ENCODE peak calls at places on chromosomes 1 and 21, in ten cellular contexts. G, F, X, B, J, Y, Q, M, Z and N are unnamed samples.

GRCh38 chr1:209619696-209620483 is 32.3 kb downstream of the LAMB3 start:
- DNase-seq in G (no peak), B (no peak), X (no peak), Y (no peak), M (no peak), Q (no peak), F (no peak), Z (no peak), J (no peak), N (no peak)

GRCh38 chr1:7995437-7995836 is 30.7 kb downstream of the ERRFI1 start:
- DNase-seq in Q (no peak), G (no peak), J (no peak), B (no peak), M (no peak), F (no peak), Z (no peak), Y (no peak), X (no peak), N (no peak)

GRCh38 chr1:237041795-237042466 is at the start of gene RYR2:
- DNase-seq in X (no peak), M (peak), Z (no peak), B (no peak), F (no peak), Y (no peak), Q (no peak), J (no peak), G (peak), N (no peak)

GRCh38 chr1:3651939-3652537 is at the start of gene TP73:
- DNase-seq in G (peak), J (no peak), Z (no peak), X (no peak), Q (no peak), F (no peak), M (peak), B (no peak), Y (no peak), N (no peak)

GRCh38 chr21:35027558-35028450 is 21.3 kb downstream of the RUNX1 start:
- DNase-seq in B (no peak), J (no peak), Y (no peak), Q (no peak), G (no peak), X (no peak), Z (no peak), M (no peak), F (no peak), N (no peak)

GRCh38 chr1:229440821-229441537 is 7.1 kb upstream of the ACTA1 start:
- DNase-seq in Y (peak), G (no peak), Z (peak), Q (no peak), M (peak), J (peak), F (peak), X (no peak), B (no peak), N (peak)

GRCh38 chr1:2399890-2400575 is 8.4 kb downstream of the RER1 start:
- DNase-seq in G (no peak), B (no peak), Z (no peak), Q (no peak), X (no peak), Y (no peak), F (no peak), J (no peak), M (no peak), N (no peak)

GRCh38 chr1:10860218-10860617 is 63.8 kb upstream of the CASZ1 start:
- DNase-seq in X (no peak), Y (no peak), B (no peak), M (no peak), Q (no peak), G (no peak), J (no peak), Z (no peak), F (no peak), N (no peak)

GRCh38 chr1:116891396-116892072 is 18.2 kb upstream of the PTGFRN start:
- DNase-seq in X (no peak), J (no peak), M (peak), F (no peak), Y (peak), Q (no peak), B (no peak), G (no peak), Z (no peak), N (no peak)

GRCh38 chr1:44505210-44505993 is 100.3 kb downstream of the RNF220 start:
- DNase-seq in Q (no peak), J (peak), Y (peak), M (no peak), Z (no peak), F (peak), G (peak), B (no peak), X (no peak), N (peak)

GRCh38 chr1:30533141-30533540 is 190.2 kb downstream of the MATN1 start:
- DNase-seq in J (no peak), G (no peak), B (no peak), Q (no peak), Y (no peak), M (peak), F (no peak), X (no peak), Z (no peak), N (no peak)
- TF ChIP-seq CTCF in J (no peak), G (no peak), B (no peak), Q (no peak), Y (no peak), M (peak), F (no peak), X (no peak), Z (no peak), N (no peak)

GRCh38 chr1:232627171-232627570 is 2.8 kb downstream of the SIPA1L2 start:
- DNase-seq in Y (no peak), F (no peak), G (no peak), X (no peak), J (no peak), M (no peak), B (no peak), Z (no peak), Q (no peak), N (no peak)
- H3K4me3 ChIP-seq in Y (no peak), F (no peak), G (peak), X (no peak), J (no peak), M (peak), B (no peak), Z (no peak), Q (peak), N (no peak)

GRCh38 chr1:119108993-119109392 is 31.5 kb downstream of the WARS2 start:
- DNase-seq in X (no peak), F (no peak), B (no peak), G (no peak), M (no peak), Y (peak), J (no peak), Z (no peak), Q (no peak), N (no peak)

GRCh38 chr1:119115301-119115700 is 25.2 kb downstream of the WARS2 start:
- DNase-seq in Q (no peak), M (no peak), F (no peak), X (no peak), Y (no peak), J (no peak), Z (no peak), G (peak), B (no peak), N (no peak)

GRCh38 chr1:119116725-119117124 is 23.7 kb downstream of the WARS2 start:
- DNase-seq in B (no peak), F (no peak), Y (peak), M (peak), Z (no peak), G (no peak), J (no peak), Q (no peak), X (no peak), N (peak)

GRCh38 chr1:119112791-119113190 is 27.7 kb downstream of the WARS2 start:
- DNase-seq in Y (peak), F (no peak), B (no peak), X (no peak), G (no peak), Q (no peak), J (no peak), Z (no peak), M (no peak), N (no peak)

DNA sequence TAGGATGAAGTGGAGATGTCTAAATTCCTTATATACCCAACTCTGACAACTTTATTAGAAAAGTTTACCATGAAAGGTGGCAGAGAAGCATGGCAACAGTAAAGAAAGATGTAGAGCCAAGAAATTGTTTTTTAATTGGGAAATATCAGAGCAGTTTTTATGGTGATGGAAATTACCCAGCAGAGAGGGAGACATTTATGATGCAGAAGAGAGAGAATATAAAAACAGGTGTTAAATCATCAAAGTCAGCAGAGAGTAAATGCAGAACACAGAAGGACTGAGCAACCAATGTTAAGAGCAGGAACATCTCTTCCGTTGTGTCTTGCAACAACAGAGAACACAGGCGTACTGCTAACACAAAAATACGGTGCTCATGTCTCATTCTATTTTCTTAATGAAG is 28.2 kb downstream of the WARS2 start:
- DNase-seq in F (no peak), G (no peak), Y (no peak), Q (no peak), B (no peak), Z (no peak), M (no peak), J (no peak), X (no peak), N (no peak)
- TF ChIP-seq CTCF in F (no peak), G (no peak), Y (no peak), Q (no peak), B (no peak), Z (no peak), M (no peak), J (no peak), X (no peak), N (no peak)

GRCh38 chr1:206002160-206002559 is 1.0 kb downstream of the RAB7B start:
- DNase-seq in M (peak), X (peak), B (peak), Y (no peak), Q (no peak), G (no peak), F (no peak), Z (no peak), J (no peak), N (no peak)
- H3K4me3 ChIP-seq in M (no peak), X (no peak), B (peak), Y (peak), Q (peak), G (no peak), F (peak), Z (no peak), J (no peak), N (no peak)

DNA sequence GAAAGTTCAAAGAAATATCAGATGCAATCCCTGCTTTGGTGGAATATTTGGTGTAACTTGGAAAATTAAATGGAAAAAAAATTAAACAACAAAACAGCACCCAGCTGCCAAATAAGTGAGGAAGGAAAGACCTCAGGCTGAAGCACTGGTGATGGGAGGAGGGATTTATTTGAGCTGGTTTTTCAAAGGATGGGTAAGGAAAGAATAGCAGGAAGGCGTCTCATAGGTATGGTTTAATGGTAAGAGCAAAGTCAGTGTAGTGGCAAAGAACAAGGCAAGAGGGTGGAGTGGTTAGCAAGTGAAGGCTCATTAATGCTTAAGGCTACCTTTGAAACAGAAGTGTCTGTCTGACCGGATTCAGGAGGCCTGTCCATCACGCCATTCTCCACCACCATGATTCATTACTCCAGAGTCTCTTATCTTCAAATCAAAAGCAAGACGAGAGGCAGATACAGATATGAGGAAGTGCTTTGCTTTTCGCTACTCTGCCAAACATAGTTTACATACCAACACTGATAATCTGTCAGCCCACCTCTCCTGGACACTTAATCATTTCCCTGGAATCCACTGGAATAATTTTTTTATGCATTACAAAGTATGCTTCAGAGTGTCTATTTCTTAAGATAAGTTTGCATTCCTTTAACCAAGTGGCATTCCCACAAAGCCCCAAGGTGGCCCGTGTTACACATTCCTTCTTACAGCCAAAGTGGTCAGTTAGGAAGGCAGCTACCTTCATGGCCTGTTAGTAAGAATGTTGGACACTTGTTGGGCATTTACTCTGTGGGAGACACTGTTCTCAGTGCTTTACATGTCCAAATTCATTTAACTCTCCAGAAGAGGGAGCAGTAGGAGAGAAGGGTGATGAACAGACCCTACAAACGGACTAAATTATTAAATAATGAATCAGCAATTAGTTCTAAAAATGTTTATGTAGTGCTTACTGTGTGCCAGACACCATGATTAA is 146.6 kb downstream of the ROR1 start:
- DNase-seq in B (no peak), G (no peak), Z (peak), Y (peak), X (no peak), Q (no peak), J (peak), M (no peak), F (peak), N (peak)
- TF ChIP-seq CTCF in B (no peak), G (no peak), Z (peak), Y (peak), X (no peak), Q (peak), J (peak), M (peak), F (peak), N (peak)

DNA sequence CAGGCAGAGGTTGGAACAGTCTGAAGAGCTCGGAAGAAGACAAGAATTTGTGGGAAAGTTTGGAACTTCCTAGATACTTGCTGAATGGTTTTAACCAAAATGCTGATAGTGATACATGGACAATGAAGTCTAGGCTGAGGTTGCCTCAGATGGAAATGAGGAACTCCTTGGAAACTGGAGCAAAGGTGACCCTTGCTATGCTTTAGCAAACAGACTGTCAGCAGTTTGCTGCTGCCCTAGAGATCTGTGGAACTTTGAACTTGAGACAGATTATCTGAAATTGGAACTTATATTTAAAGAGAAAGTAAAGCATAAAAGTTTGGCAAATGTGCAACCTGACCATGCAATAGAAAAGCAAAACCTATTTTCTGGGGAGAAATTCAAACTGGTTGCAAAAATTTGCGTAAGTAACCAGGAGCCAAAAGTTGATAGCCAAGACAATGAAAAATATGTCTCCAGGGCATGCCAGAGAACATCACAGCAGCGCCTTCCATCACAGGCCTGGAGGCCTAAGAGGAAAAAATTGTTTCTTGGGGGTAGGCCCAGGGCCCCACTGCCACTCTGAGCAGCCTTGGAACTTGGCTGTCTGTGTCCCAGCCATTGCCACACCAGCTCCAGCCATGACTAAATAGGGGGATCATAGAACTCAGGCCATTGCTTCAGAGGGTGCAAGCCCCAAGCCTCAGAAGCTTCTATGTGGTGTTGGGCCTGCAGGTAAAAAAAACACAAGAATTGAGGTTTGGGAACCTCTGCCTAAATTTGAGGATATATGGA is 675.3 kb downstream of the LTN1 start:
- DNase-seq in X (no peak), G (no peak), Q (no peak), Y (no peak), B (no peak), Z (no peak), F (no peak), M (no peak), J (no peak), N (no peak)
- H3K4me3 ChIP-seq in X (no peak), G (no peak), Q (no peak), Y (no peak), B (no peak), Z (no peak), F (no peak), M (no peak), J (no peak), N (no peak)

GRCh38 chr1:90850181-90850924 is 133.3 kb upstream of the BARHL2 start:
- DNase-seq in J (no peak), X (no peak), B (no peak), M (peak), Y (peak), Q (peak), F (no peak), Z (no peak), G (peak), N (peak)

GRCh38 chr1:90854559-90854958 is 137.5 kb upstream of the BARHL2 start:
- DNase-seq in J (no peak), B (no peak), X (no peak), Q (no peak), F (no peak), G (no peak), M (no peak), Z (no peak), Y (no peak), N (no peak)

GRCh38 chr1:90851711-90852050 is 134.6 kb upstream of the BARHL2 start:
- DNase-seq in G (peak), B (no peak), Y (no peak), Q (no peak), X (no peak), M (no peak), J (no peak), F (no peak), Z (no peak), N (no peak)

GRCh38 chr1:90856608-90857007 is 139.5 kb upstream of the BARHL2 start:
- DNase-seq in J (no peak), M (no peak), Q (no peak), Y (no peak), X (no peak), F (no peak), G (no peak), B (no peak), Z (no peak), N (no peak)

DNA sequence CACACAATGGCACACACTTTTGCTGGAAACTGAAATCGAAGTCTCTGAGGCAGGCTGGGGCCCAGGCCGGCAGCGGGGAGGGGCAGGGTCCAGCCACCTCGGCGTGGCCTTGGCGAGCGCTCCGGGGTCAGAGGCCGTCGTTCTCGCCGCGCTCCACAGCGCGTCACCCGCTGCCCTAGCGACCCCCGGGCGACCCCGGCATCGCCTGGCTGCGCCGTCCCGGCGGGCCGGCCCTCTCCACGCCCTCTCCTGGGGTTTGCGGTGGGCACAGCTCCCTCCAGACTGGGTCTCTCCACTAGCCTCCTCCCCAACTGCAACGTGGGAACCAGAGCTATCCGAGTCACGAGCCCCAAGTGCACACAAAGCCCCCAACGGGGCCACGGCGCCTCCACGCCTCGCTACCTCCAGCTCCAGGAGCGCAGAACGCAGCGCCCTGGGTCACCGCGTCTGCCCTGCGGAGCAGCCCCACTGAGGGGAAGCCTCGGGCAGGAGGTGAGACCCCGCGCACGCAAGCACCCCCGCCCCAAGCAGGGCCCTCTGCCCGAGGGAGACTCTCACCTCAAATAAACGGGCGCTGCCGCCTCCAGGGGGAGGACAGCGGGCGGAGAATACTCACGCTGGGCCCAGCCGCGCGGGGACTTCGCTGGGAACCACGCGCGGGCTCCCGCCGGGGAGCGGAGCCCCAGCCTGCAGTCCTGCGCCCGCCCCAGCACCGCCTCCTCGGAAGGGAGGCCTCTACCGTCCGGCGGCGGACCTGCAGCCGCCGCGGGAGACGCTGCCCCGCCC is 134.0 kb upstream of the BARHL2 start:
- DNase-seq in M (peak), F (peak), Q (peak), Z (peak), X (peak), J (peak), Y (peak), B (peak), G (no peak), N (peak)
- TF ChIP-seq CTCF in M (peak), F (peak), Q (peak), Z (peak), X (peak), J (peak), Y (no peak), B (peak), G (peak), N (peak)

DNA sequence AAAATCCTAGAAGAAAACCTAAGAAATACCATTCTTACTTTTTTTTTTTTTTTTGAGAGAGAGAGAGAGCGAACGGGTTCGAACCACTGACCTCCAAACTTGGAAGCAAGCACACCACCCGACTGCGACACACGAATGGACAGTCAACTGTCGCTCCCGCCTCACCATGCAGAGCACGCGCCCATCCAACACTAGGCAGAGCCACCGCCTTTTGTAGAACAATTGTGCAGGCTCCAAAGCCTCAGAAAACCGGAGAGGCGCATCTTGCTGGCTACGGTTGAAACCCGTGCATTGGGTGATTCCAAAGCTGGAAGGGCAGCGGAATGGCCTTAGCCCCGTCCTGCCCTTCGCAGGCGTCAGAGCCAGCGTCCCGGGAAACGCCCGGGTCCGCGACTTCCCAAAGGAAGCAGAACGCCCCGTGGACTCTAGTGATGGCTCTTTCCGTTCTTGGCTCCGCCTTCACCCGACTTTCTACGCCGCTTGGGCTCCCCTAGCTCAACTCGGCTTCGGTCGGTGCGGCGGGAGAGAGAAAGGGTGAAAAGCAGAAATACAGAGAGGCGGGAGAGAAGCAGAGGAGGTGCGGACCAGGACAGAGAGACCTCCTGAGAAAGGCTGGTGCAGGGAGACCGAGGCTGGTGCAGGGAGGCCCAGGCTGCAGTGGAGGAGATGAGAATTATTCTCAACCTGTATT is 99.8 kb downstream of the PRKAB2 start:
- DNase-seq in G (peak), F (no peak), Z (no peak), M (peak), B (no peak), J (no peak), Y (no peak), Q (no peak), X (no peak), N (no peak)
- H3K4me3 ChIP-seq in G (no peak), F (peak), Z (peak), M (peak), B (peak), J (peak), Y (peak), Q (peak), X (no peak), N (peak)